ENCODE peak calls at places on chromosome 13, in nine cellular contexts. One of them, this sample, is unnamed.

GRCh38 chr13:63517376-63517775 is 2101.7 kb upstream of the PCDH20 start:
- DNase-seq in lower leg skin: no peak
- DNase-seq in foreskin fibroblast: peak
- DNase-seq in bronchial epithelial cell: no peak
- DNase-seq in CD4-positive, alpha-beta T cell: no peak
- DNase-seq in SK-N-SH: no peak
- DNase-seq in tibial artery: no peak
- DNase-seq in PC-9: no peak
- DNase-seq in heart left ventricle: no peak
- DNase-seq in this sample: no peak

GRCh38 chr13:97226788-97227627 is 4.9 kb downstream of the MBNL2 start:
- DNase-seq in lower leg skin: no peak
- DNase-seq in foreskin fibroblast: peak
- DNase-seq in bronchial epithelial cell: no peak
- DNase-seq in CD4-positive, alpha-beta T cell: no peak
- DNase-seq in SK-N-SH: no peak
- DNase-seq in tibial artery: no peak
- DNase-seq in PC-9: no peak
- DNase-seq in heart left ventricle: no peak
- DNase-seq in this sample: no peak

GRCh38 chr13:97280478-97280877 is 58.3 kb downstream of the MBNL2 start:
- DNase-seq in lower leg skin: no peak
- DNase-seq in foreskin fibroblast: peak
- DNase-seq in bronchial epithelial cell: no peak
- DNase-seq in CD4-positive, alpha-beta T cell: no peak
- DNase-seq in SK-N-SH: peak
- DNase-seq in tibial artery: no peak
- DNase-seq in PC-9: peak
- DNase-seq in heart left ventricle: no peak
- DNase-seq in this sample: peak

GRCh38 chr13:22240716-22241115 is 569.8 kb downstream of the FGF9 start:
- DNase-seq in lower leg skin: no peak
- DNase-seq in foreskin fibroblast: no peak
- DNase-seq in bronchial epithelial cell: no peak
- DNase-seq in CD4-positive, alpha-beta T cell: no peak
- DNase-seq in SK-N-SH: no peak
- DNase-seq in tibial artery: no peak
- DNase-seq in PC-9: no peak
- DNase-seq in heart left ventricle: no peak
- DNase-seq in this sample: no peak

GRCh38 chr13:79742923-79743322 is 262.0 kb downstream of the NDFIP2 start:
- DNase-seq in lower leg skin: no peak
- DNase-seq in foreskin fibroblast: no peak
- DNase-seq in bronchial epithelial cell: no peak
- DNase-seq in CD4-positive, alpha-beta T cell: no peak
- DNase-seq in SK-N-SH: peak
- DNase-seq in tibial artery: no peak
- DNase-seq in PC-9: no peak
- DNase-seq in heart left ventricle: no peak
- DNase-seq in this sample: no peak

GRCh38 chr13:103140001-103140671 is 73.9 kb upstream of the SLC10A2 start:
- DNase-seq in lower leg skin: no peak
- DNase-seq in foreskin fibroblast: peak
- DNase-seq in bronchial epithelial cell: peak
- DNase-seq in CD4-positive, alpha-beta T cell: no peak
- DNase-seq in SK-N-SH: peak
- DNase-seq in tibial artery: no peak
- DNase-seq in PC-9: no peak
- DNase-seq in heart left ventricle: no peak
- DNase-seq in this sample: peak

GRCh38 chr13:113075711-113076110 is 29.9 kb upstream of the F7 start:
- DNase-seq in lower leg skin: no peak
- DNase-seq in foreskin fibroblast: no peak
- DNase-seq in bronchial epithelial cell: no peak
- DNase-seq in CD4-positive, alpha-beta T cell: no peak
- DNase-seq in SK-N-SH: no peak
- DNase-seq in tibial artery: no peak
- DNase-seq in PC-9: no peak
- DNase-seq in heart left ventricle: no peak
- DNase-seq in this sample: no peak

GRCh38 chr13:24124789-24125476 is 35.6 kb upstream of the SPATA13 start:
- DNase-seq in lower leg skin: no peak
- DNase-seq in foreskin fibroblast: no peak
- DNase-seq in bronchial epithelial cell: no peak
- DNase-seq in CD4-positive, alpha-beta T cell: no peak
- DNase-seq in SK-N-SH: no peak
- DNase-seq in tibial artery: no peak
- DNase-seq in PC-9: no peak
- DNase-seq in heart left ventricle: no peak
- DNase-seq in this sample: no peak

GRCh38 chr13:99870541-99870940 is 101.0 kb downstream of the ZIC5 start:
- DNase-seq in lower leg skin: no peak
- DNase-seq in foreskin fibroblast: no peak
- DNase-seq in bronchial epithelial cell: no peak
- DNase-seq in CD4-positive, alpha-beta T cell: no peak
- DNase-seq in SK-N-SH: no peak
- DNase-seq in tibial artery: no peak
- DNase-seq in PC-9: no peak
- DNase-seq in heart left ventricle: no peak
- DNase-seq in this sample: no peak

GRCh38 chr13:82136880-82137279 is 1745.4 kb downstream of the SLITRK1 start:
- DNase-seq in lower leg skin: no peak
- DNase-seq in foreskin fibroblast: no peak
- DNase-seq in bronchial epithelial cell: peak
- DNase-seq in CD4-positive, alpha-beta T cell: no peak
- DNase-seq in SK-N-SH: no peak
- DNase-seq in tibial artery: no peak
- DNase-seq in PC-9: no peak
- DNase-seq in heart left ventricle: no peak
- DNase-seq in this sample: peak

GRCh38 chr13:76975863-76976262 is 16.0 kb upstream of the CLN5 start:
- DNase-seq in lower leg skin: no peak
- DNase-seq in foreskin fibroblast: peak
- DNase-seq in bronchial epithelial cell: peak
- DNase-seq in CD4-positive, alpha-beta T cell: no peak
- DNase-seq in SK-N-SH: no peak
- DNase-seq in tibial artery: no peak
- DNase-seq in PC-9: no peak
- DNase-seq in heart left ventricle: no peak
- DNase-seq in this sample: peak

GRCh38 chr13:99124695-99125334 is 75.8 kb upstream of the UBAC2 start:
- DNase-seq in lower leg skin: no peak
- DNase-seq in foreskin fibroblast: peak
- DNase-seq in bronchial epithelial cell: peak
- DNase-seq in CD4-positive, alpha-beta T cell: no peak
- DNase-seq in SK-N-SH: no peak
- DNase-seq in tibial artery: no peak
- DNase-seq in PC-9: peak
- DNase-seq in heart left ventricle: no peak
- DNase-seq in this sample: peak

GRCh38 chr13:78762825-78763224 is 103.9 kb upstream of the OBI1 start:
- DNase-seq in lower leg skin: no peak
- DNase-seq in foreskin fibroblast: no peak
- DNase-seq in bronchial epithelial cell: peak
- DNase-seq in CD4-positive, alpha-beta T cell: no peak
- DNase-seq in SK-N-SH: no peak
- DNase-seq in tibial artery: no peak
- DNase-seq in PC-9: no peak
- DNase-seq in heart left ventricle: no peak
- DNase-seq in this sample: no peak

GRCh38 chr13:105918842-105919741 is 616.4 kb downstream of the EFNB2 start:
- DNase-seq in lower leg skin: no peak
- DNase-seq in foreskin fibroblast: peak
- DNase-seq in bronchial epithelial cell: peak
- DNase-seq in CD4-positive, alpha-beta T cell: no peak
- DNase-seq in SK-N-SH: peak
- DNase-seq in tibial artery: no peak
- DNase-seq in PC-9: peak
- DNase-seq in heart left ventricle: no peak
- DNase-seq in this sample: peak

GRCh38 chr13:64525687-64526086 is 2704.4 kb downstream of the PCDH9 start:
- DNase-seq in lower leg skin: no peak
- DNase-seq in foreskin fibroblast: no peak
- DNase-seq in bronchial epithelial cell: no peak
- DNase-seq in CD4-positive, alpha-beta T cell: no peak
- DNase-seq in SK-N-SH: no peak
- DNase-seq in tibial artery: no peak
- DNase-seq in PC-9: no peak
- DNase-seq in heart left ventricle: no peak
- DNase-seq in this sample: no peak

GRCh38 chr13:51959773-51960172 is 51.5 kb downstream of the ATP7B start:
- DNase-seq in lower leg skin: no peak
- DNase-seq in foreskin fibroblast: no peak
- DNase-seq in bronchial epithelial cell: no peak
- DNase-seq in CD4-positive, alpha-beta T cell: no peak
- DNase-seq in SK-N-SH: no peak
- DNase-seq in tibial artery: no peak
- DNase-seq in PC-9: no peak
- DNase-seq in heart left ventricle: no peak
- DNase-seq in this sample: no peak
- TF ChIP-seq CTCF in lower leg skin: no peak
- TF ChIP-seq CTCF in foreskin fibroblast: no peak
- TF ChIP-seq CTCF in bronchial epithelial cell: no peak
- TF ChIP-seq CTCF in CD4-positive, alpha-beta T cell: no peak
- TF ChIP-seq CTCF in SK-N-SH: no peak
- TF ChIP-seq CTCF in tibial artery: no peak
- TF ChIP-seq CTCF in PC-9: no peak
- TF ChIP-seq CTCF in heart left ventricle: no peak
- TF ChIP-seq CTCF in this sample: no peak

DNA sequence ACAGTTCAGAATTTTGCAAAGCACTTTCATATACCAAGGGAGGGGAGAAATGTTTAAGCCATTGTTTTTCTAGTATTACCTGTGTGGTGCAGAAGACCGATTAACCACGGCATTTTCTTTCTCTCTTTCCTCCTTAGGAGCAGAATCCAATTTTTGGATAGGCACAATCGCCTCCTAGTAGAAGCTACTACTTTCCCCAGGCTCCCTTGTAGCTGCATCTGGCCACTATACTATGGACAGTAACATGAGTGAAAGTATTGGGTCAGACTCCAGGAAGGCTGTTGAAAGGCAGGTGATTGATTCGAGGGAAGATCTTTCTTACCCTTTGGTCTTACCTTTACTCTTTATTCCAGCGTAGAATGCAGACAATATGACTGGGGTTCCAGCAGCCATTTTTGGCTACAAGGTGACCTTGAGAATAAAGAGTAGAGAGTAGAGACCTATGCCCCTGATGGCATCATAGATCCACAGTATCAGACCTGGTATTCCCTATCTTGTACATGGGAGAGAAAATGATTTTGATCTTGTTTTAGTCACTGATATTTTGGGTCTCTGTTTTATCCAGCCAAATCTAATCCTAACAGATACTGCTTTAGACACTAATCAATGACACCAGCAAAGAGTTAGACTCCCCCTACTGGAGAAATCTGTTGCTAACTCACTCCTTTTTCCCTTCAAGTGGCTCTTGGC is 77.0 kb downstream of the LRRC63 start:
- DNase-seq in lower leg skin: no peak
- DNase-seq in foreskin fibroblast: peak
- DNase-seq in bronchial epithelial cell: peak
- DNase-seq in CD4-positive, alpha-beta T cell: no peak
- DNase-seq in SK-N-SH: peak
- DNase-seq in tibial artery: no peak
- DNase-seq in PC-9: no peak
- DNase-seq in heart left ventricle: no peak
- DNase-seq in this sample: peak
- TF ChIP-seq CTCF in lower leg skin: no peak
- TF ChIP-seq CTCF in foreskin fibroblast: peak
- TF ChIP-seq CTCF in bronchial epithelial cell: peak
- TF ChIP-seq CTCF in CD4-positive, alpha-beta T cell: peak
- TF ChIP-seq CTCF in SK-N-SH: peak
- TF ChIP-seq CTCF in tibial artery: peak
- TF ChIP-seq CTCF in PC-9: peak
- TF ChIP-seq CTCF in heart left ventricle: peak
- TF ChIP-seq CTCF in this sample: peak

DNA sequence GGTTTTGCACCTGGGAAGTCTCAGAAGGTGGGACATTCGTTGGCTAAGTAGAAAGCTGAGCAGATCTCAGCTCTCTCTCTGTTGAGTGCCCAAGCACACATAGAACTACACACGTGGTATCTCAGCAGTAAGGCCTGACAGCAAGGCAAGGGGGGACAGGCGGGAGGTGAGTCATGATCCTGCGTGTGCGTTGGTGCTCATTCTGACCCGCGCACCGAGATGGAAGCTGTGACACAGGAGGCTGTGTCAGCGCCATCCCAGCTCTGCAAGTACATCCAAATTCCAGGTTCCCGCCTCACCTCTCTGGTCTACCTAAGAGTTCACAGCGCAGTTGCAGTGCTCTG is 135.7 kb downstream of the USP12 start:
- DNase-seq in lower leg skin: peak
- DNase-seq in foreskin fibroblast: no peak
- DNase-seq in bronchial epithelial cell: no peak
- DNase-seq in CD4-positive, alpha-beta T cell: no peak
- DNase-seq in SK-N-SH: no peak
- DNase-seq in tibial artery: no peak
- DNase-seq in PC-9: peak
- DNase-seq in heart left ventricle: no peak
- DNase-seq in this sample: peak
- TF ChIP-seq CTCF in lower leg skin: no peak
- TF ChIP-seq CTCF in foreskin fibroblast: no peak
- TF ChIP-seq CTCF in bronchial epithelial cell: no peak
- TF ChIP-seq CTCF in CD4-positive, alpha-beta T cell: no peak
- TF ChIP-seq CTCF in SK-N-SH: no peak
- TF ChIP-seq CTCF in tibial artery: no peak
- TF ChIP-seq CTCF in PC-9: no peak
- TF ChIP-seq CTCF in heart left ventricle: no peak
- TF ChIP-seq CTCF in this sample: no peak

GRCh38 chr13:91307887-91308286 is 39.6 kb upstream of the MIR17HG start:
- DNase-seq in lower leg skin: no peak
- DNase-seq in foreskin fibroblast: no peak
- DNase-seq in bronchial epithelial cell: no peak
- DNase-seq in CD4-positive, alpha-beta T cell: no peak
- DNase-seq in SK-N-SH: no peak
- DNase-seq in tibial artery: no peak
- DNase-seq in PC-9: no peak
- DNase-seq in heart left ventricle: no peak
- DNase-seq in this sample: no peak

GRCh38 chr13:91305652-91306051 is 41.8 kb upstream of the MIR17HG start:
- DNase-seq in lower leg skin: no peak
- DNase-seq in foreskin fibroblast: no peak
- DNase-seq in bronchial epithelial cell: no peak
- DNase-seq in CD4-positive, alpha-beta T cell: no peak
- DNase-seq in SK-N-SH: no peak
- DNase-seq in tibial artery: no peak
- DNase-seq in PC-9: no peak
- DNase-seq in heart left ventricle: no peak
- DNase-seq in this sample: no peak

GRCh38 chr13:91308299-91308698 is 39.2 kb upstream of the MIR17HG start:
- DNase-seq in lower leg skin: no peak
- DNase-seq in foreskin fibroblast: no peak
- DNase-seq in bronchial epithelial cell: peak
- DNase-seq in CD4-positive, alpha-beta T cell: no peak
- DNase-seq in SK-N-SH: no peak
- DNase-seq in tibial artery: no peak
- DNase-seq in PC-9: no peak
- DNase-seq in heart left ventricle: no peak
- DNase-seq in this sample: peak

GRCh38 chr13:91302070-91302469 is 45.4 kb upstream of the MIR17HG start:
- DNase-seq in lower leg skin: no peak
- DNase-seq in foreskin fibroblast: no peak
- DNase-seq in bronchial epithelial cell: no peak
- DNase-seq in CD4-positive, alpha-beta T cell: no peak
- DNase-seq in SK-N-SH: no peak
- DNase-seq in tibial artery: no peak
- DNase-seq in PC-9: no peak
- DNase-seq in heart left ventricle: no peak
- DNase-seq in this sample: no peak

GRCh38 chr13:91304740-91305139 is 42.7 kb upstream of the MIR17HG start:
- DNase-seq in lower leg skin: no peak
- DNase-seq in foreskin fibroblast: no peak
- DNase-seq in bronchial epithelial cell: no peak
- DNase-seq in CD4-positive, alpha-beta T cell: no peak
- DNase-seq in SK-N-SH: no peak
- DNase-seq in tibial artery: no peak
- DNase-seq in PC-9: no peak
- DNase-seq in heart left ventricle: no peak
- DNase-seq in this sample: no peak
- TF ChIP-seq CTCF in lower leg skin: no peak
- TF ChIP-seq CTCF in foreskin fibroblast: no peak
- TF ChIP-seq CTCF in bronchial epithelial cell: no peak
- TF ChIP-seq CTCF in CD4-positive, alpha-beta T cell: no peak
- TF ChIP-seq CTCF in SK-N-SH: no peak
- TF ChIP-seq CTCF in tibial artery: no peak
- TF ChIP-seq CTCF in PC-9: no peak
- TF ChIP-seq CTCF in heart left ventricle: no peak
- TF ChIP-seq CTCF in this sample: no peak

This sample was measured in MCF 10A.